ENCODE peak calls at places on chromosomes 6 and 20, in nine cellular contexts. One of them, this sample, is unnamed.

GRCh38 chr6:83311231-83311630 is 118.1 kb downstream of the RWDD2A start:
- DNase-seq in Ammon's horn: no peak
- DNase-seq in activated CD4-positive, CD25-positive, alpha-beta regulatory T cell: no peak
- DNase-seq in activated naive CD8-positive, alpha-beta T cell treated with anti-CD3 and anti-CD28 coated beads, Interleukin-2, amount 50 U/mL, for 24 hours: no peak
- DNase-seq in stimulated activated CD4-positive, alpha-beta T cell treated with anti-CD3 and anti-CD28 coated beads, Interleukin-4, amount 100 ng/mL, for 1 hour: no peak
- DNase-seq in lung microvascular endothelial cell: no peak
- DNase-seq in H54: no peak
- DNase-seq in fibroblast of gingiva: peak
- DNase-seq in GM06990: no peak
- DNase-seq in this sample: no peak

GRCh38 chr20:11120451-11120850 is 446.7 kb upstream of the JAG1 start:
- DNase-seq in Ammon's horn: no peak
- DNase-seq in activated CD4-positive, CD25-positive, alpha-beta regulatory T cell: no peak
- DNase-seq in activated naive CD8-positive, alpha-beta T cell treated with anti-CD3 and anti-CD28 coated beads, Interleukin-2, amount 50 U/mL, for 24 hours: no peak
- DNase-seq in stimulated activated CD4-positive, alpha-beta T cell treated with anti-CD3 and anti-CD28 coated beads, Interleukin-4, amount 100 ng/mL, for 1 hour: no peak
- DNase-seq in lung microvascular endothelial cell: no peak
- DNase-seq in H54: no peak
- DNase-seq in fibroblast of gingiva: no peak
- DNase-seq in GM06990: no peak
- DNase-seq in this sample: no peak

GRCh38 chr6:11718031-11718430 is 60.6 kb downstream of the ADTRP start:
- DNase-seq in Ammon's horn: no peak
- DNase-seq in activated CD4-positive, CD25-positive, alpha-beta regulatory T cell: no peak
- DNase-seq in activated naive CD8-positive, alpha-beta T cell treated with anti-CD3 and anti-CD28 coated beads, Interleukin-2, amount 50 U/mL, for 24 hours: no peak
- DNase-seq in stimulated activated CD4-positive, alpha-beta T cell treated with anti-CD3 and anti-CD28 coated beads, Interleukin-4, amount 100 ng/mL, for 1 hour: no peak
- DNase-seq in lung microvascular endothelial cell: no peak
- DNase-seq in H54: no peak
- DNase-seq in fibroblast of gingiva: no peak
- DNase-seq in GM06990: no peak
- DNase-seq in this sample: no peak

GRCh38 chr20:14955396-14955795 is 618.0 kb upstream of the FLRT3 start:
- DNase-seq in Ammon's horn: no peak
- DNase-seq in activated CD4-positive, CD25-positive, alpha-beta regulatory T cell: no peak
- DNase-seq in activated naive CD8-positive, alpha-beta T cell treated with anti-CD3 and anti-CD28 coated beads, Interleukin-2, amount 50 U/mL, for 24 hours: no peak
- DNase-seq in stimulated activated CD4-positive, alpha-beta T cell treated with anti-CD3 and anti-CD28 coated beads, Interleukin-4, amount 100 ng/mL, for 1 hour: no peak
- DNase-seq in lung microvascular endothelial cell: no peak
- DNase-seq in H54: no peak
- DNase-seq in fibroblast of gingiva: no peak
- DNase-seq in GM06990: no peak
- DNase-seq in this sample: peak

GRCh38 chr6:106913111-106913510 is 61.4 kb downstream of the CD24 start:
- DNase-seq in Ammon's horn: no peak
- DNase-seq in activated CD4-positive, CD25-positive, alpha-beta regulatory T cell: no peak
- DNase-seq in activated naive CD8-positive, alpha-beta T cell treated with anti-CD3 and anti-CD28 coated beads, Interleukin-2, amount 50 U/mL, for 24 hours: no peak
- DNase-seq in stimulated activated CD4-positive, alpha-beta T cell treated with anti-CD3 and anti-CD28 coated beads, Interleukin-4, amount 100 ng/mL, for 1 hour: no peak
- DNase-seq in lung microvascular endothelial cell: no peak
- DNase-seq in H54: no peak
- DNase-seq in fibroblast of gingiva: no peak
- DNase-seq in GM06990: no peak
- DNase-seq in this sample: no peak

GRCh38 chr6:163314791-163315404 is 99.6 kb upstream of the QKI start:
- DNase-seq in Ammon's horn: peak
- DNase-seq in activated CD4-positive, CD25-positive, alpha-beta regulatory T cell: no peak
- DNase-seq in activated naive CD8-positive, alpha-beta T cell treated with anti-CD3 and anti-CD28 coated beads, Interleukin-2, amount 50 U/mL, for 24 hours: no peak
- DNase-seq in stimulated activated CD4-positive, alpha-beta T cell treated with anti-CD3 and anti-CD28 coated beads, Interleukin-4, amount 100 ng/mL, for 1 hour: no peak
- DNase-seq in lung microvascular endothelial cell: no peak
- DNase-seq in H54: no peak
- DNase-seq in fibroblast of gingiva: no peak
- DNase-seq in GM06990: no peak
- DNase-seq in this sample: no peak

GRCh38 chr6:69084746-69085335 is 449.8 kb downstream of the ADGRB3 start:
- DNase-seq in Ammon's horn: no peak
- DNase-seq in activated CD4-positive, CD25-positive, alpha-beta regulatory T cell: no peak
- DNase-seq in activated naive CD8-positive, alpha-beta T cell treated with anti-CD3 and anti-CD28 coated beads, Interleukin-2, amount 50 U/mL, for 24 hours: no peak
- DNase-seq in stimulated activated CD4-positive, alpha-beta T cell treated with anti-CD3 and anti-CD28 coated beads, Interleukin-4, amount 100 ng/mL, for 1 hour: no peak
- DNase-seq in lung microvascular endothelial cell: no peak
- DNase-seq in H54: no peak
- DNase-seq in fibroblast of gingiva: no peak
- DNase-seq in GM06990: no peak
- DNase-seq in this sample: no peak

GRCh38 chr6:77292564-77293546 is 170.4 kb downstream of the HTR1B start:
- DNase-seq in Ammon's horn: no peak
- DNase-seq in activated CD4-positive, CD25-positive, alpha-beta regulatory T cell: no peak
- DNase-seq in activated naive CD8-positive, alpha-beta T cell treated with anti-CD3 and anti-CD28 coated beads, Interleukin-2, amount 50 U/mL, for 24 hours: no peak
- DNase-seq in stimulated activated CD4-positive, alpha-beta T cell treated with anti-CD3 and anti-CD28 coated beads, Interleukin-4, amount 100 ng/mL, for 1 hour: no peak
- DNase-seq in lung microvascular endothelial cell: peak
- DNase-seq in H54: peak
- DNase-seq in fibroblast of gingiva: peak
- DNase-seq in GM06990: no peak
- DNase-seq in this sample: no peak

GRCh38 chr20:42565106-42565990 is 624.4 kb downstream of the PTPRT start:
- DNase-seq in Ammon's horn: no peak
- DNase-seq in activated CD4-positive, CD25-positive, alpha-beta regulatory T cell: no peak
- DNase-seq in activated naive CD8-positive, alpha-beta T cell treated with anti-CD3 and anti-CD28 coated beads, Interleukin-2, amount 50 U/mL, for 24 hours: no peak
- DNase-seq in stimulated activated CD4-positive, alpha-beta T cell treated with anti-CD3 and anti-CD28 coated beads, Interleukin-4, amount 100 ng/mL, for 1 hour: no peak
- DNase-seq in lung microvascular endothelial cell: no peak
- DNase-seq in H54: no peak
- DNase-seq in fibroblast of gingiva: no peak
- DNase-seq in GM06990: no peak
- DNase-seq in this sample: no peak

GRCh38 chr20:24102749-24103148 is 114.2 kb upstream of the GGTLC1 start:
- DNase-seq in Ammon's horn: no peak
- DNase-seq in activated CD4-positive, CD25-positive, alpha-beta regulatory T cell: no peak
- DNase-seq in activated naive CD8-positive, alpha-beta T cell treated with anti-CD3 and anti-CD28 coated beads, Interleukin-2, amount 50 U/mL, for 24 hours: no peak
- DNase-seq in stimulated activated CD4-positive, alpha-beta T cell treated with anti-CD3 and anti-CD28 coated beads, Interleukin-4, amount 100 ng/mL, for 1 hour: no peak
- DNase-seq in lung microvascular endothelial cell: peak
- DNase-seq in H54: no peak
- DNase-seq in fibroblast of gingiva: no peak
- DNase-seq in GM06990: no peak
- DNase-seq in this sample: no peak

GRCh38 chr6:7787137-7787575 is 61.3 kb downstream of the BMP6 start:
- DNase-seq in Ammon's horn: peak
- DNase-seq in activated CD4-positive, CD25-positive, alpha-beta regulatory T cell: no peak
- DNase-seq in activated naive CD8-positive, alpha-beta T cell treated with anti-CD3 and anti-CD28 coated beads, Interleukin-2, amount 50 U/mL, for 24 hours: no peak
- DNase-seq in stimulated activated CD4-positive, alpha-beta T cell treated with anti-CD3 and anti-CD28 coated beads, Interleukin-4, amount 100 ng/mL, for 1 hour: no peak
- DNase-seq in lung microvascular endothelial cell: peak
- DNase-seq in H54: no peak
- DNase-seq in fibroblast of gingiva: peak
- DNase-seq in GM06990: no peak
- DNase-seq in this sample: no peak

GRCh38 chr6:71463061-71463460 is 174.4 kb downstream of the OGFRL1 start:
- DNase-seq in Ammon's horn: no peak
- DNase-seq in activated CD4-positive, CD25-positive, alpha-beta regulatory T cell: no peak
- DNase-seq in activated naive CD8-positive, alpha-beta T cell treated with anti-CD3 and anti-CD28 coated beads, Interleukin-2, amount 50 U/mL, for 24 hours: no peak
- DNase-seq in stimulated activated CD4-positive, alpha-beta T cell treated with anti-CD3 and anti-CD28 coated beads, Interleukin-4, amount 100 ng/mL, for 1 hour: no peak
- DNase-seq in lung microvascular endothelial cell: no peak
- DNase-seq in H54: no peak
- DNase-seq in fibroblast of gingiva: no peak
- DNase-seq in GM06990: no peak
- DNase-seq in this sample: no peak

GRCh38 chr6:17493286-17493685 is 99.9 kb downstream of the CAP2 start:
- DNase-seq in Ammon's horn: no peak
- DNase-seq in activated CD4-positive, CD25-positive, alpha-beta regulatory T cell: no peak
- DNase-seq in activated naive CD8-positive, alpha-beta T cell treated with anti-CD3 and anti-CD28 coated beads, Interleukin-2, amount 50 U/mL, for 24 hours: no peak
- DNase-seq in stimulated activated CD4-positive, alpha-beta T cell treated with anti-CD3 and anti-CD28 coated beads, Interleukin-4, amount 100 ng/mL, for 1 hour: no peak
- DNase-seq in lung microvascular endothelial cell: peak
- DNase-seq in H54: peak
- DNase-seq in fibroblast of gingiva: peak
- DNase-seq in GM06990: no peak
- DNase-seq in this sample: no peak

GRCh38 chr20:12721636-12722035 is 287.1 kb upstream of the SPTLC3 start:
- DNase-seq in Ammon's horn: no peak
- DNase-seq in activated CD4-positive, CD25-positive, alpha-beta regulatory T cell: no peak
- DNase-seq in activated naive CD8-positive, alpha-beta T cell treated with anti-CD3 and anti-CD28 coated beads, Interleukin-2, amount 50 U/mL, for 24 hours: no peak
- DNase-seq in stimulated activated CD4-positive, alpha-beta T cell treated with anti-CD3 and anti-CD28 coated beads, Interleukin-4, amount 100 ng/mL, for 1 hour: no peak
- DNase-seq in lung microvascular endothelial cell: no peak
- DNase-seq in H54: no peak
- DNase-seq in fibroblast of gingiva: no peak
- DNase-seq in GM06990: no peak
- DNase-seq in this sample: no peak